ENCODE peak calls at places on chromosomes 13 and 19, in five cellular contexts. V, B, P, T and D are unnamed samples.

GRCh38 chr13:48156466-48156865 is 61.6 kb upstream of the MED4 start:
- DNase-seq in T (no peak), V (no peak), P (no peak), B (peak), D (peak)

GRCh38 chr19:10334340-10335148 is 1.2 kb upstream of the RAVER1 start:
- DNase-seq in T (no peak), V (peak), B (peak), P (peak), D (peak)

GRCh38 chr13:36154567-36155231 is 23.5 kb upstream of the DCLK1 start:
- DNase-seq in V (no peak), B (peak), T (no peak), P (no peak), D (no peak)

GRCh38 chr19:19860756-19861390 is 4.8 kb upstream of the ZNF253 start:
- DNase-seq in V (peak), T (no peak), B (peak), P (no peak), D (no peak)

GRCh38 chr19:29214411-29214810 is 1.5 kb upstream of the UQCRFS1 start:
- DNase-seq in P (no peak), B (no peak), T (no peak), V (no peak), D (no peak)

GRCh38 chr13:75481176-75482069 is 546 bp downstream of the TBC1D4 start:
- DNase-seq in B (peak), T (peak), V (peak), P (no peak), D (peak)

GRCh38 chr13:36006895-36007294 is 124.3 kb downstream of the DCLK1 start:
- DNase-seq in V (no peak), B (no peak), T (no peak), P (no peak), D (no peak)

GRCh38 chr13:49836516-49836915 is 44.0 kb upstream of the KPNA3 start:
- DNase-seq in V (no peak), T (no peak), B (peak), P (no peak), D (no peak)

GRCh38 chr19:29810504-29810871 is 1.3 kb upstream of the CCNE1 start:
- DNase-seq in T (no peak), P (peak), V (no peak), B (no peak), D (peak)

GRCh38 chr19:35585844-35586243 is at the start of gene PMIS2:
- DNase-seq in T (no peak), V (no peak), P (no peak), B (peak), D (peak)

GRCh38 chr13:60335531-60335930 is 61.5 kb upstream of the TDRD3 start:
- DNase-seq in P (peak), B (peak), V (no peak), T (no peak), D (no peak)

GRCh38 chr19:17871032-17871877 is 490 bp upstream of the SLC5A5 start:
- DNase-seq in B (no peak), T (no peak), P (no peak), V (no peak), D (no peak)

GRCh38 chr13:23966691-23967615 is 69.7 kb upstream of the C1QTNF9B start:
- DNase-seq in V (no peak), T (peak), P (peak), B (no peak), D (no peak)

GRCh38 chr13:113049981-113050380 is 55.6 kb upstream of the F7 start:
- DNase-seq in P (no peak), T (no peak), V (no peak), B (no peak), D (no peak)

GRCh38 chr13:77031869-77032268 is 4.9 kb upstream of the FBXL3 start:
- DNase-seq in P (no peak), T (no peak), B (no peak), V (no peak), D (no peak)

GRCh38 chr13:93847162-93847561 is 620.6 kb downstream of the GPC6 start:
- DNase-seq in P (peak), V (no peak), T (no peak), B (no peak), D (peak)

GRCh38 chr13:26557393-26558073 is at the start of gene WASF3:
- DNase-seq in B (peak), T (peak), P (peak), V (peak), D (no peak)